ENCODE peak calls at places on chromosomes 4 and X, in four cellular contexts. N is neural crest cell, K is aorta, O is ureter. V is an unnamed sample.

GRCh38 chr4:173325007-173325736 is 9.0 kb downstream of the HMGB2 start:
- DNase-seq in N (no peak), K (no peak), O (no peak), V (no peak)

GRCh38 chr4:182507808-182508207 is 264.6 kb downstream of the TENM3 start:
- DNase-seq in N (no peak), K (no peak), O (no peak), V (no peak)

GRCh38 chr4:28225005-28225404 is 1364.4 kb downstream of the STIM2 start:
- DNase-seq in N (no peak), K (no peak), O (no peak), V (no peak)

GRCh38 chr4:53313510-53313909 is 52.4 kb downstream of the SCFD2 start:
- DNase-seq in N (peak; percentile 11), K (no peak), O (no peak), V (no peak)

GRCh38 chr4:178881937-178882336 is 1439.7 kb upstream of the AGA start:
- DNase-seq in N (no peak), K (no peak), O (no peak), V (no peak)

GRCh38 chrX:40434947-40435346 is 145.8 kb upstream of the ATP6AP2 start:
- DNase-seq in N (peak; percentile 14), K (peak; percentile 50), O (no peak), V (peak; percentile 59)

GRCh38 chrX:104852241-104852640 is 286.2 kb downstream of the IL1RAPL2 start:
- DNase-seq in N (no peak), K (no peak), O (no peak), V (no peak)

GRCh38 chr4:3261411-3262207 is 12.7 kb downstream of the MSANTD1 start:
- DNase-seq in N (no peak), K (no peak), O (peak; percentile 40), V (no peak)

GRCh38 chrX:124226129-124226528 is 106.3 kb upstream of the TEX13D start:
- DNase-seq in N (no peak), K (no peak), O (no peak), V (no peak)

GRCh38 chrX:8748855-8749254 is 16.9 kb upstream of the ANOS1 start:
- DNase-seq in N (no peak), K (no peak), O (no peak), V (no peak)

V was measured in NCI-H1436.